ENCODE peak calls at places on chromosomes 3 and 15, in six cellular contexts. One of them, this sample, is unnamed.

GRCh38 chr15:101320501-101321052 is 25.5 kb upstream of the SNRPA1 start:
- DNase-seq in mesendoderm: peak; percentile 84
- DNase-seq in NT2/D1: no peak
- DNase-seq in fibroblast of lung: peak; percentile 40
- DNase-seq in Panc1: no peak
- DNase-seq in transverse colon: peak; percentile 52
- DNase-seq in this sample: no peak

GRCh38 chr3:70149714-70150113 is 150.2 kb downstream of the SAMMSON start:
- DNase-seq in mesendoderm: no peak
- DNase-seq in transverse colon: no peak
- DNase-seq in fibroblast of lung: no peak
- DNase-seq in NT2/D1: no peak
- DNase-seq in Panc1: no peak
- DNase-seq in this sample: no peak

GRCh38 chr3:85571835-85572234 is 613.0 kb downstream of the CADM2 start:
- DNase-seq in Panc1: no peak
- DNase-seq in transverse colon: no peak
- DNase-seq in NT2/D1: no peak
- DNase-seq in fibroblast of lung: peak; percentile 59
- DNase-seq in mesendoderm: no peak
- DNase-seq in this sample: no peak

GRCh38 chr3:42515391-42515916 is 13.0 kb downstream of the VIPR1 start:
- DNase-seq in fibroblast of lung: no peak
- DNase-seq in Panc1: no peak
- DNase-seq in mesendoderm: no peak
- DNase-seq in transverse colon: peak; percentile 78
- DNase-seq in NT2/D1: no peak
- DNase-seq in this sample: no peak

GRCh38 chr15:79172032-79172481 is 81.5 kb upstream of the RASGRF1 start:
- DNase-seq in Panc1: no peak
- DNase-seq in NT2/D1: no peak
- DNase-seq in transverse colon: no peak
- DNase-seq in fibroblast of lung: no peak
- DNase-seq in mesendoderm: peak; percentile 81
- DNase-seq in this sample: peak; percentile 17

GRCh38 chr3:162138509-162138908 is 641.9 kb downstream of the OTOL1 start:
- DNase-seq in mesendoderm: no peak
- DNase-seq in NT2/D1: no peak
- DNase-seq in fibroblast of lung: no peak
- DNase-seq in Panc1: no peak
- DNase-seq in transverse colon: no peak
- DNase-seq in this sample: no peak

GRCh38 chr3:48269592-48269991 is 28.7 kb downstream of the ZNF589 start:
- DNase-seq in transverse colon: no peak
- DNase-seq in fibroblast of lung: no peak
- DNase-seq in Panc1: no peak
- DNase-seq in mesendoderm: no peak
- DNase-seq in NT2/D1: no peak
- DNase-seq in this sample: no peak

GRCh38 chr3:152656207-152657001 is 178.5 kb upstream of the P2RY1 start:
- DNase-seq in NT2/D1: peak; percentile 27
- DNase-seq in Panc1: no peak
- DNase-seq in transverse colon: no peak
- DNase-seq in fibroblast of lung: no peak
- DNase-seq in mesendoderm: peak; percentile 90
- DNase-seq in this sample: no peak

GRCh38 chr3:194375473-194375872 is 5.9 kb upstream of the LRRC15 start:
- DNase-seq in NT2/D1: no peak
- DNase-seq in mesendoderm: peak; percentile 90
- DNase-seq in fibroblast of lung: no peak
- DNase-seq in transverse colon: no peak
- DNase-seq in Panc1: no peak
- DNase-seq in this sample: no peak

GRCh38 chr15:41429003-41429890 is 12.4 kb downstream of the RTF1 start:
- DNase-seq in Panc1: no peak
- DNase-seq in transverse colon: peak; percentile 21
- DNase-seq in fibroblast of lung: no peak
- DNase-seq in mesendoderm: no peak
- DNase-seq in NT2/D1: no peak
- DNase-seq in this sample: no peak

GRCh38 chr3:112604536-112604935 is 36.4 kb downstream of the CCDC80 start:
- DNase-seq in transverse colon: no peak
- DNase-seq in fibroblast of lung: peak; percentile 94
- DNase-seq in NT2/D1: no peak
- DNase-seq in mesendoderm: no peak
- DNase-seq in Panc1: no peak
- DNase-seq in this sample: no peak

GRCh38 chr15:76823903-76824302 is 81.2 kb downstream of the SCAPER start:
- DNase-seq in NT2/D1: no peak
- DNase-seq in Panc1: no peak
- DNase-seq in fibroblast of lung: peak; percentile 9
- DNase-seq in transverse colon: no peak
- DNase-seq in mesendoderm: no peak
- DNase-seq in this sample: no peak

GRCh38 chr3:150460484-150460883 is 52.4 kb downstream of the TSC22D2 start:
- DNase-seq in mesendoderm: no peak
- DNase-seq in NT2/D1: no peak
- DNase-seq in fibroblast of lung: no peak
- DNase-seq in Panc1: no peak
- DNase-seq in transverse colon: no peak
- DNase-seq in this sample: no peak

GRCh38 chr3:165211749-165212148 is 15.6 kb upstream of the SLITRK3 start:
- DNase-seq in transverse colon: no peak
- DNase-seq in mesendoderm: no peak
- DNase-seq in fibroblast of lung: no peak
- DNase-seq in NT2/D1: no peak
- DNase-seq in Panc1: no peak
- DNase-seq in this sample: no peak

GRCh38 chr15:66894363-66894762 is 171.0 kb upstream of the SMAD3 start:
- DNase-seq in mesendoderm: peak; percentile 27
- DNase-seq in Panc1: no peak
- DNase-seq in fibroblast of lung: no peak
- DNase-seq in transverse colon: no peak
- DNase-seq in NT2/D1: no peak
- DNase-seq in this sample: no peak

GRCh38 chr3:100407164-100407563 is 5.8 kb downstream of the LNP1 start:
- DNase-seq in mesendoderm: no peak
- DNase-seq in Panc1: no peak
- DNase-seq in NT2/D1: no peak
- DNase-seq in transverse colon: no peak
- DNase-seq in fibroblast of lung: no peak
- DNase-seq in this sample: no peak

GRCh38 chr3:119937229-119937628 is 155.3 kb downstream of the NR1I2 start:
- DNase-seq in transverse colon: no peak
- DNase-seq in NT2/D1: no peak
- DNase-seq in fibroblast of lung: no peak
- DNase-seq in mesendoderm: peak; percentile 14
- DNase-seq in Panc1: no peak
- DNase-seq in this sample: no peak

GRCh38 chr3:171306631-171307030 is 153.6 kb downstream of the TNIK start:
- DNase-seq in transverse colon: peak; percentile 56
- DNase-seq in NT2/D1: no peak
- DNase-seq in fibroblast of lung: peak; percentile 98
- DNase-seq in Panc1: no peak
- DNase-seq in mesendoderm: no peak
- DNase-seq in this sample: no peak

GRCh38 chr3:72141264-72141663 is 356.3 kb upstream of the PROK2 start:
- DNase-seq in mesendoderm: no peak
- DNase-seq in transverse colon: no peak
- DNase-seq in Panc1: no peak
- DNase-seq in NT2/D1: no peak
- DNase-seq in fibroblast of lung: no peak
- DNase-seq in this sample: no peak
- H3K27me3 ChIP-seq in mesendoderm: no peaks in the 10 kb centered on the region
- H3K27me3 ChIP-seq in transverse colon: no peaks in the 10 kb centered on the region
- H3K27me3 ChIP-seq in Panc1: peaks cover 2% of the 10 kb centered on the region
- H3K27me3 ChIP-seq in NT2/D1: no peaks in the 10 kb centered on the region
- H3K27me3 ChIP-seq in fibroblast of lung: peaks cover 5% of the 10 kb centered on the region
- H3K27me3 ChIP-seq in this sample: no peaks in the 10 kb centered on the region

GRCh38 chr3:191440532-191440931 is 20.4 kb upstream of the PYDC2 start:
- DNase-seq in mesendoderm: no peak
- DNase-seq in transverse colon: no peak
- DNase-seq in fibroblast of lung: no peak
- DNase-seq in Panc1: no peak
- DNase-seq in NT2/D1: no peak
- DNase-seq in this sample: no peak
- H3K27me3 ChIP-seq in mesendoderm: no peaks in the 10 kb centered on the region
- H3K27me3 ChIP-seq in transverse colon: no peaks in the 10 kb centered on the region
- H3K27me3 ChIP-seq in fibroblast of lung: no peaks in the 10 kb centered on the region
- H3K27me3 ChIP-seq in Panc1: no peaks in the 10 kb centered on the region
- H3K27me3 ChIP-seq in NT2/D1: no peaks in the 10 kb centered on the region
- H3K27me3 ChIP-seq in this sample: no peaks in the 10 kb centered on the region

GRCh38 chr3:12070098-12070497 is 65.9 kb downstream of the SYN2 start:
- DNase-seq in mesendoderm: no peak
- DNase-seq in NT2/D1: no peak
- DNase-seq in transverse colon: no peak
- DNase-seq in fibroblast of lung: no peak
- DNase-seq in Panc1: no peak
- DNase-seq in this sample: no peak

GRCh38 chr3:12076021-12076420 is 71.8 kb downstream of the SYN2 start:
- DNase-seq in NT2/D1: no peak
- DNase-seq in Panc1: no peak
- DNase-seq in fibroblast of lung: no peak
- DNase-seq in transverse colon: no peak
- DNase-seq in mesendoderm: no peak
- DNase-seq in this sample: no peak

GRCh38 chr3:12076666-12077065 is 72.5 kb downstream of the SYN2 start:
- DNase-seq in NT2/D1: no peak
- DNase-seq in mesendoderm: peak; percentile 69
- DNase-seq in fibroblast of lung: no peak
- DNase-seq in transverse colon: no peak
- DNase-seq in Panc1: no peak
- DNase-seq in this sample: no peak

DNA sequence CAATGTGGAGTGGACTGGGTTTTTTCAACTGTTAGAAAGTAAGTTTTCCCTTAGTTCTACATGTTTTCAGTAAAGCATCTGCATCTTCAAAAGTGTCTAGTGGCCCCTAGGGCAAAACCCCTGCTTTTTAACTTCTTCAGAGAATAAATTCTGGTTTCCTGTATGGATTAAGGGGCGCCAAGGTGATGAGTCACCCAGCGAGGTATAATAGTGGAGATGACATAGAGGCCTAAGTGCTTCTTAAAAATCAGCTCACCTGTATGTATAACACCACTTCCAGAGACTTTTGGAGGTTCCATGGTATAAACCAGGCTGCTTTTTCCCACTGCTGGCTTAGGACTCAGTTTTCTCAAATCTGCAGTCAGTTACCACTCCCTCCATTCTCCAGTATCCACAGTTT is 68.9 kb downstream of the SYN2 start:
- DNase-seq in NT2/D1: no peak
- DNase-seq in Panc1: no peak
- DNase-seq in mesendoderm: peak; percentile 30
- DNase-seq in transverse colon: no peak
- DNase-seq in fibroblast of lung: no peak
- DNase-seq in this sample: no peak
- H3K27me3 ChIP-seq in NT2/D1: no peaks in the 10 kb centered on the region
- H3K27me3 ChIP-seq in Panc1: no peaks in the 10 kb centered on the region
- H3K27me3 ChIP-seq in mesendoderm: no peaks in the 10 kb centered on the region
- H3K27me3 ChIP-seq in transverse colon: no peaks in the 10 kb centered on the region
- H3K27me3 ChIP-seq in fibroblast of lung: no peaks in the 10 kb centered on the region
- H3K27me3 ChIP-seq in this sample: no peaks in the 10 kb centered on the region

DNA sequence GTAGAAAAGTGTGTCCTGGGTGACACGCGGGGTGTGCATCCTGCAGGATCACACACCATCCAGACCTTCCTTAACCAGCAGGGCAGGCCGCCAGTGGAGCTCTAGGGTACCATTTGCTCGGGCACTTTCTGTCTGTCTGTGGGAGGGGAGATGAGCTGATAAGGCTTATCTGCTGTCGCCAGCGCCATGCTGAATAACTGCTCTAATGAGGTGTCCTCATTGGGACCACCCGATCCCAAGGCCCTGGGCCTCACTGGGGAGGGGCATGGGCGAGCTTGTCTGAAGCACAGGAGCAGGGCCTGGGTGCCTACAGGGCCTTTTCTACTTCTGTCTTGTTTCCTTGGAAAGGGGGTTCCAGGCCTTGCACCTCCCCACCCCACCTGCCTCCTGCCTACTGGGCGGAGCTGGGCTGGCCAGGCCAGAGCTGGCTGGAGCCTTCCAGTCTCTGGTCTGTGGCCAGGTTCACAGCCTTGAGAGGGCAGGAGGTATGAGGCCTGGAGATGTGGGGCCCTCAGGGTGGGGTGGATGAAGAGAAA is 2.5 kb upstream of the GATA2 start:
- DNase-seq in NT2/D1: no peak
- DNase-seq in transverse colon: no peak
- DNase-seq in Panc1: no peak
- DNase-seq in mesendoderm: peak; percentile 79
- DNase-seq in fibroblast of lung: no peak
- DNase-seq in this sample: no peak
- H3K27me3 ChIP-seq in NT2/D1: peaks cover 80% of the 10 kb centered on the region
- H3K27me3 ChIP-seq in transverse colon: peaks cover 100% of the 10 kb centered on the region
- H3K27me3 ChIP-seq in Panc1: no peaks in the 10 kb centered on the region
- H3K27me3 ChIP-seq in mesendoderm: peaks cover 57% of the 10 kb centered on the region
- H3K27me3 ChIP-seq in fibroblast of lung: peaks cover 58% of the 10 kb centered on the region
- H3K27me3 ChIP-seq in this sample: no peaks in the 10 kb centered on the region

GRCh38 chr15:68277131-68277604 is 377 bp upstream of the FEM1B start:
- DNase-seq in NT2/D1: peak; percentile 46
- DNase-seq in transverse colon: peak; percentile 46
- DNase-seq in mesendoderm: peak; percentile 90
- DNase-seq in Panc1: no peak
- DNase-seq in fibroblast of lung: peak; percentile 73
- DNase-seq in this sample: peak; percentile 76

GRCh38 chr15:68279779-68280745 is 2.5 kb downstream of the FEM1B start:
- DNase-seq in transverse colon: no peak
- DNase-seq in Panc1: no peak
- DNase-seq in mesendoderm: peak; percentile 44
- DNase-seq in fibroblast of lung: no peak
- DNase-seq in NT2/D1: no peak
- DNase-seq in this sample: peak; percentile 55

GRCh38 chr15:68277605-68278344 is at the start of gene FEM1B:
- DNase-seq in fibroblast of lung: peak; percentile 95
- DNase-seq in mesendoderm: peak; percentile 95
- DNase-seq in Panc1: peak; percentile 72
- DNase-seq in transverse colon: peak; percentile 92
- DNase-seq in NT2/D1: peak; percentile 89
- DNase-seq in this sample: peak; percentile 98

GRCh38 chr15:68279218-68279533 is 1.6 kb downstream of the FEM1B start:
- DNase-seq in transverse colon: no peak
- DNase-seq in Panc1: no peak
- DNase-seq in NT2/D1: no peak
- DNase-seq in fibroblast of lung: no peak
- DNase-seq in mesendoderm: no peak
- DNase-seq in this sample: no peak

GRCh38 chr15:68278345-68279217 is 1.0 kb downstream of the FEM1B start:
- DNase-seq in fibroblast of lung: peak; percentile 51
- DNase-seq in transverse colon: no peak
- DNase-seq in Panc1: no peak
- DNase-seq in mesendoderm: peak; percentile 55
- DNase-seq in NT2/D1: no peak
- DNase-seq in this sample: peak; percentile 88
- H3K27me3 ChIP-seq in fibroblast of lung: no peaks in the 10 kb centered on the region
- H3K27me3 ChIP-seq in transverse colon: no peaks in the 10 kb centered on the region
- H3K27me3 ChIP-seq in Panc1: no peaks in the 10 kb centered on the region
- H3K27me3 ChIP-seq in mesendoderm: no peaks in the 10 kb centered on the region
- H3K27me3 ChIP-seq in NT2/D1: no peaks in the 10 kb centered on the region
- H3K27me3 ChIP-seq in this sample: no peaks in the 10 kb centered on the region

GRCh38 chr15:93985925-93986324 is 245.4 kb upstream of the MCTP2 start:
- DNase-seq in mesendoderm: no peak
- DNase-seq in Panc1: no peak
- DNase-seq in NT2/D1: no peak
- DNase-seq in transverse colon: no peak
- DNase-seq in fibroblast of lung: no peak
- DNase-seq in this sample: no peak
- H3K27me3 ChIP-seq in mesendoderm: no peaks in the 10 kb centered on the region
- H3K27me3 ChIP-seq in Panc1: no peaks in the 10 kb centered on the region
- H3K27me3 ChIP-seq in NT2/D1: no peaks in the 10 kb centered on the region
- H3K27me3 ChIP-seq in transverse colon: no peaks in the 10 kb centered on the region
- H3K27me3 ChIP-seq in fibroblast of lung: no peaks in the 10 kb centered on the region
- H3K27me3 ChIP-seq in this sample: no peaks in the 10 kb centered on the region

GRCh38 chr3:145776782-145777408 is 384.1 kb downstream of the PLOD2 start:
- DNase-seq in transverse colon: no peak
- DNase-seq in NT2/D1: peak; percentile 74
- DNase-seq in Panc1: peak; percentile 28
- DNase-seq in fibroblast of lung: peak; percentile 84
- DNase-seq in mesendoderm: peak; percentile 73
- DNase-seq in this sample: peak; percentile 85
- H3K27me3 ChIP-seq in transverse colon: no peaks in the 10 kb centered on the region
- H3K27me3 ChIP-seq in NT2/D1: no peaks in the 10 kb centered on the region
- H3K27me3 ChIP-seq in Panc1: no peaks in the 10 kb centered on the region
- H3K27me3 ChIP-seq in fibroblast of lung: no peaks in the 10 kb centered on the region
- H3K27me3 ChIP-seq in mesendoderm: no peaks in the 10 kb centered on the region
- H3K27me3 ChIP-seq in this sample: no peaks in the 10 kb centered on the region